ENCODE peak calls at places on chromosome 16, in four cellular contexts. One of them, this sample, is unnamed.

GRCh38 chr16:11162571-11163268 is 93.3 kb downstream of the SOCS1 start:
- DNase-seq in GM12878: no peak
- DNase-seq in endothelial cell of umbilical vein: no peak
- DNase-seq in IMR-90: no peak
- DNase-seq in this sample: no peak

GRCh38 chr16:3009568-3010390 is 2.9 kb upstream of the CLDN9 start:
- DNase-seq in endothelial cell of umbilical vein: no peak
- DNase-seq in GM12878: no peak
- DNase-seq in IMR-90: peak
- DNase-seq in this sample: no peak

GRCh38 chr16:88862968-88863367 is 3.5 kb downstream of the PABPN1L start:
- DNase-seq in IMR-90: no peak
- DNase-seq in GM12878: no peak
- DNase-seq in endothelial cell of umbilical vein: no peak
- DNase-seq in this sample: no peak

GRCh38 chr16:2482181-2483107 is 7.5 kb downstream of the TBC1D24 start:
- DNase-seq in GM12878: no peak
- DNase-seq in endothelial cell of umbilical vein: no peak
- DNase-seq in IMR-90: peak
- DNase-seq in this sample: no peak

GRCh38 chr16:2985457-2985856 is 5.2 kb upstream of the PKMYT1 start:
- DNase-seq in GM12878: no peak
- DNase-seq in IMR-90: no peak
- DNase-seq in endothelial cell of umbilical vein: no peak
- DNase-seq in this sample: no peak

GRCh38 chr16:68695575-68695974 is 41.5 kb upstream of the CDH1 start:
- DNase-seq in IMR-90: no peak
- DNase-seq in endothelial cell of umbilical vein: no peak
- DNase-seq in GM12878: no peak
- DNase-seq in this sample: no peak

GRCh38 chr16:85245307-85246172 is 133.3 kb upstream of the CIBAR2 start:
- DNase-seq in GM12878: no peak
- DNase-seq in endothelial cell of umbilical vein: peak
- DNase-seq in IMR-90: peak
- DNase-seq in this sample: peak

GRCh38 chr16:86534779-86535605 is 20.0 kb downstream of the MTHFSD start:
- DNase-seq in endothelial cell of umbilical vein: no peak
- DNase-seq in GM12878: no peak
- DNase-seq in IMR-90: no peak
- DNase-seq in this sample: no peak

GRCh38 chr16:75138636-75139035 is 9.7 kb upstream of the ZFP1 start:
- DNase-seq in endothelial cell of umbilical vein: no peak
- DNase-seq in IMR-90: no peak
- DNase-seq in GM12878: no peak
- DNase-seq in this sample: no peak

GRCh38 chr16:65004570-65004969 is 117.3 kb downstream of the CDH11 start:
- DNase-seq in endothelial cell of umbilical vein: no peak
- DNase-seq in GM12878: no peak
- DNase-seq in IMR-90: no peak
- DNase-seq in this sample: no peak

GRCh38 chr16:1318268-1318545 is 8.8 kb downstream of the UBE2I start:
- DNase-seq in GM12878: no peak
- DNase-seq in endothelial cell of umbilical vein: no peak
- DNase-seq in IMR-90: no peak
- DNase-seq in this sample: no peak

GRCh38 chr16:1319041-1319440 is 9.6 kb downstream of the UBE2I start:
- DNase-seq in IMR-90: no peak
- DNase-seq in GM12878: no peak
- DNase-seq in endothelial cell of umbilical vein: no peak
- DNase-seq in this sample: no peak

GRCh38 chr16:1322407-1322806 is 11.0 kb upstream of the BAIAP3 start:
- DNase-seq in endothelial cell of umbilical vein: no peak
- DNase-seq in IMR-90: no peak
- DNase-seq in GM12878: no peak
- DNase-seq in this sample: no peak

GRCh38 chr16:1323296-1324239 is 9.9 kb upstream of the BAIAP3 start:
- DNase-seq in endothelial cell of umbilical vein: no peak
- DNase-seq in GM12878: no peak
- DNase-seq in IMR-90: no peak
- DNase-seq in this sample: no peak

GRCh38 chr16:1320658-1321240 is 11.3 kb downstream of the UBE2I start:
- DNase-seq in IMR-90: no peak
- DNase-seq in endothelial cell of umbilical vein: no peak
- DNase-seq in GM12878: no peak
- DNase-seq in this sample: no peak
- TF ChIP-seq FOS in IMR-90: no peak
- TF ChIP-seq FOS in endothelial cell of umbilical vein: no peak
- TF ChIP-seq FOS in GM12878: no peak
- TF ChIP-seq FOS in this sample: no peak

GRCh38 chr16:58937661-58938060 is 203.5 kb upstream of the GOT2 start:
- DNase-seq in endothelial cell of umbilical vein: no peak
- DNase-seq in GM12878: no peak
- DNase-seq in IMR-90: no peak
- DNase-seq in this sample: no peak
- TF ChIP-seq FOS in endothelial cell of umbilical vein: no peak
- TF ChIP-seq FOS in GM12878: no peak
- TF ChIP-seq FOS in IMR-90: no peak
- TF ChIP-seq FOS in this sample: no peak

GRCh38 chr16:81253141-81253540 is 14.7 kb downstream of the BCO1 start:
- DNase-seq in IMR-90: no peak
- DNase-seq in GM12878: no peak
- DNase-seq in endothelial cell of umbilical vein: no peak
- DNase-seq in this sample: no peak

GRCh38 chr16:81254919-81255526 is 16.5 kb downstream of the BCO1 start:
- DNase-seq in endothelial cell of umbilical vein: no peak
- DNase-seq in GM12878: no peak
- DNase-seq in IMR-90: no peak
- DNase-seq in this sample: no peak

GRCh38 chr16:81251871-81252270 is 13.4 kb downstream of the BCO1 start:
- DNase-seq in IMR-90: peak
- DNase-seq in endothelial cell of umbilical vein: no peak
- DNase-seq in GM12878: no peak
- DNase-seq in this sample: no peak
- TF ChIP-seq FOS in IMR-90: no peak
- TF ChIP-seq FOS in endothelial cell of umbilical vein: no peak
- TF ChIP-seq FOS in GM12878: no peak
- TF ChIP-seq FOS in this sample: no peak

GRCh38 chr16:83577201-83577600 is 230.6 kb upstream of the HSBP1 start:
- DNase-seq in GM12878: no peak
- DNase-seq in IMR-90: no peak
- DNase-seq in endothelial cell of umbilical vein: no peak
- DNase-seq in this sample: no peak
- TF ChIP-seq FOS in GM12878: no peak
- TF ChIP-seq FOS in IMR-90: no peak
- TF ChIP-seq FOS in endothelial cell of umbilical vein: no peak
- TF ChIP-seq FOS in this sample: no peak